ENCODE peak calls at places on chromosome 20, in ten cellular contexts. V is upper lobe of right lung, C is WERI-Rb-1, K is mesenchymal stem cell, H is heart left ventricle, Z is neural progenitor cell, Y is A549, O is sigmoid colon, A is uterus, P is astrocyte. E is an unnamed sample.

GRCh38 chr20:43843096-43843964 is 71.3 kb upstream of the TOX2 start:
- DNase-seq in O (peak), P (peak), K (peak), Z (no peak), V (no peak), C (no peak), A (no peak), Y (peak), H (no peak), E (no peak)

GRCh38 chr20:22807646-22808045 is 223.3 kb upstream of the FOXA2 start:
- DNase-seq in K (no peak), H (no peak), V (no peak), Y (peak), C (no peak), Z (no peak), A (no peak), P (no peak), O (no peak), E (no peak)

GRCh38 chr20:23147647-23147963 is 61.5 kb upstream of the CD93 start:
- DNase-seq in P (no peak), Z (no peak), O (no peak), A (no peak), Y (no peak), V (no peak), K (no peak), C (no peak), H (no peak), E (no peak)

GRCh38 chr20:57896017-57896416 is 186.2 kb upstream of the PMEPA1 start:
- DNase-seq in H (no peak), A (no peak), C (no peak), O (peak), Y (no peak), P (no peak), V (no peak), Z (no peak), K (no peak), E (no peak)

GRCh38 chr20:11204926-11205768 is 531.3 kb upstream of the JAG1 start:
- DNase-seq in O (peak), V (no peak), Z (peak), A (peak), P (peak), K (peak), H (peak), Y (peak), C (peak), E (peak)

GRCh38 chr20:37325206-37325605 is 20.7 kb upstream of the SRC start:
- DNase-seq in C (no peak), A (no peak), K (no peak), H (no peak), O (no peak), P (no peak), V (no peak), Y (no peak), Z (no peak), E (no peak)

GRCh38 chr20:54340667-54341081 is 132.8 kb downstream of the PFDN4 start:
- DNase-seq in O (no peak), C (no peak), P (peak), K (no peak), Z (no peak), V (no peak), Y (no peak), A (no peak), H (no peak), E (no peak)

GRCh38 chr20:19328676-19329075 is 116.2 kb downstream of the SLC24A3 start:
- DNase-seq in K (no peak), Y (no peak), V (no peak), Z (no peak), H (no peak), O (no peak), C (no peak), P (no peak), A (no peak), E (no peak)

GRCh38 chr20:36861875-36862801 is 13.8 kb upstream of the TLDC2 start:
- DNase-seq in K (peak), H (peak), O (peak), A (peak), Z (peak), Y (peak), V (peak), P (peak), C (peak), E (peak)

GRCh38 chr20:63879264-63879663 is 14.2 kb downstream of the TPD52L2 start:
- DNase-seq in Y (no peak), P (no peak), V (no peak), Z (no peak), A (no peak), K (no peak), H (no peak), O (no peak), C (no peak), E (no peak)

GRCh38 chr20:10474606-10475184 is 39.6 kb downstream of the SLX4IP start:
- DNase-seq in O (peak), Z (no peak), P (no peak), A (no peak), V (no peak), C (no peak), Y (no peak), H (peak), K (no peak), E (no peak)

GRCh38 chr20:37245671-37246237 is 15.9 kb downstream of the GHRH start:
- DNase-seq in Z (peak), V (no peak), O (no peak), H (no peak), P (no peak), Y (no peak), A (no peak), C (no peak), K (no peak), E (no peak)

GRCh38 chr20:62860924-62861691 is 514 bp downstream of the TCFL5 start:
- DNase-seq in V (peak), C (no peak), A (peak), Z (peak), Y (peak), K (peak), P (no peak), O (no peak), H (no peak), E (peak)

GRCh38 chr20:20450461-20451027 is 82.6 kb downstream of the INSM1 start:
- DNase-seq in A (no peak), K (no peak), Z (no peak), O (no peak), C (no peak), V (no peak), P (peak), H (peak), Y (no peak), E (no peak)

GRCh38 chr20:20664795-20665194 is 47.6 kb downstream of the RALGAPA2 start:
- DNase-seq in V (no peak), H (no peak), C (peak), P (no peak), Y (peak), A (no peak), O (no peak), K (peak), Z (peak), E (peak)

GRCh38 chr20:33443006-33443511 is 504 bp downstream of the SNTA1 start:
- DNase-seq in H (peak), V (peak), Z (no peak), O (peak), P (no peak), A (peak), Y (no peak), C (no peak), K (peak), E (peak)

GRCh38 chr20:57779401-57780003 is 69.7 kb upstream of the PMEPA1 start:
- DNase-seq in P (no peak), C (no peak), A (no peak), Y (peak), H (no peak), V (peak), Z (no peak), O (peak), K (no peak), E (peak)

GRCh38 chr20:2771631-2772080 is 28.8 kb downstream of the CPXM1 start:
- DNase-seq in K (no peak), A (no peak), C (no peak), Z (no peak), Y (no peak), P (no peak), H (no peak), O (no peak), V (no peak), E (no peak)

GRCh38 chr20:11935754-11936551 is 18.3 kb downstream of the BTBD3 start:
- DNase-seq in Z (no peak), K (no peak), V (no peak), A (no peak), P (no peak), O (no peak), H (no peak), Y (no peak), C (no peak), E (no peak)

GRCh38 chr20:24784607-24785006 is 164.5 kb upstream of the CST7 start:
- DNase-seq in K (no peak), V (peak), H (no peak), O (no peak), P (no peak), Y (no peak), C (no peak), A (no peak), Z (no peak), E (no peak)

GRCh38 chr20:10982692-10983091 is 308.9 kb upstream of the JAG1 start:
- DNase-seq in C (no peak), Z (no peak), H (peak), A (peak), Y (peak), V (no peak), P (peak), K (peak), O (peak), E (peak)

GRCh38 chr20:2816583-2817340 is 598 bp downstream of the TMEM239 start:
- DNase-seq in A (no peak), Z (peak), K (no peak), O (no peak), C (no peak), P (no peak), Y (no peak), V (peak), H (no peak), E (no peak)

GRCh38 chr20:11118802-11119380 is 445.1 kb upstream of the JAG1 start:
- DNase-seq in C (no peak), V (no peak), A (no peak), K (no peak), O (no peak), P (peak), H (no peak), Y (no peak), Z (no peak), E (no peak)

GRCh38 chr20:62104791-62105345 is 17.4 kb upstream of the LSM14B start:
- DNase-seq in P (no peak), H (no peak), Y (no peak), C (no peak), A (peak), V (no peak), K (no peak), O (no peak), Z (no peak), E (peak)

GRCh38 chr20:25088267-25088666 is 6.3 kb upstream of the VSX1 start:
- DNase-seq in O (no peak), Y (no peak), Z (no peak), A (no peak), V (no peak), C (no peak), P (no peak), K (no peak), H (no peak), E (no peak)

GRCh38 chr20:17636523-17637412 is 45.3 kb downstream of the RRBP1 start:
- DNase-seq in O (no peak), A (no peak), Z (peak), P (no peak), Y (no peak), V (no peak), C (peak), H (no peak), K (no peak), E (no peak)

GRCh38 chr20:11451793-11452291 is 465.9 kb upstream of the BTBD3 start:
- DNase-seq in O (peak), Z (peak), C (peak), H (no peak), K (no peak), A (peak), P (peak), Y (no peak), V (no peak), E (peak)

GRCh38 chr20:58267389-58268215 is 39.1 kb upstream of the ANKRD60 start:
- DNase-seq in O (no peak), K (no peak), P (no peak), A (no peak), C (no peak), Y (no peak), H (no peak), V (no peak), Z (no peak), E (no peak)

GRCh38 chr20:56247954-56248782 is at the start of gene MC3R:
- DNase-seq in H (no peak), P (peak), A (no peak), K (no peak), Y (peak), C (peak), Z (peak), O (no peak), V (peak), E (peak)

GRCh38 chr20:5171074-5171789 is 44.4 kb downstream of the CDS2 start:
- DNase-seq in V (no peak), P (no peak), K (peak), O (no peak), C (no peak), A (peak), Z (peak), H (peak), Y (no peak), E (no peak)
- H3K27ac ChIP-seq in V (no peak), P (no peak), K (no peak), O (no peak), C (no peak), A (peak), Z (peak), H (peak), Y (no peak), E (no peak)

GRCh38 chr20:40443731-40444130 is 245.3 kb downstream of the MAFB start:
- DNase-seq in Z (no peak), O (no peak), H (no peak), K (peak), P (no peak), A (no peak), C (no peak), V (no peak), Y (no peak), E (no peak)

GRCh38 chr20:40449974-40450616 is 238.9 kb downstream of the MAFB start:
- DNase-seq in P (no peak), H (no peak), V (no peak), Y (no peak), Z (no peak), O (no peak), C (no peak), A (no peak), K (no peak), E (no peak)

GRCh38 chr20:40446868-40447267 is 242.2 kb downstream of the MAFB start:
- DNase-seq in C (no peak), O (no peak), H (no peak), Y (no peak), K (no peak), P (no peak), A (no peak), Z (no peak), V (no peak), E (no peak)

GRCh38 chr20:40452758-40453157 is 236.3 kb downstream of the MAFB start:
- DNase-seq in A (no peak), H (no peak), C (no peak), Y (no peak), V (no peak), P (no peak), Z (no peak), O (no peak), K (no peak), E (no peak)

DNA sequence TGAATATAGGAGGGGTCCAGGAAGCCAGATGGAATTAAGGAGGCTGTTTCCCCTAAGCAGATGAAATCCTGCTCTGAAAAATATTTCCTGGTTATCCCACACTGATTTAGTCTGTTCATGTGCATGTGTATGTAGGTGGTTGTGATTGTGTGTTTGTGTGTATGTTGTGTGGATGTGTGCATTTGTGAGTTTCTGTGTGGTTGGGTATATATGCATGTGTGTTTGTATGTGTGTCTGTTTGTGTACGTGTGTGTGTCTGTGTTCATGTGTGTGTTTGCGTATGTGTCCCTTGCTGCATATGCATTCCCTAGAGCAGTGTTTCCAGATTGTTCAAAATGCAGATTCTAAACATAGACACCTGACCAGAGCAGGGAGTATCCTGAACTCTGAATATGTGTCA is 239.9 kb downstream of the MAFB start:
- DNase-seq in A (no peak), Y (no peak), C (no peak), K (no peak), H (no peak), V (no peak), Z (no peak), O (no peak), P (no peak), E (no peak)
- H3K27ac ChIP-seq in A (no peak), Y (no peak), C (no peak), K (no peak), H (no peak), V (no peak), Z (no peak), O (no peak), P (no peak), E (no peak)

GRCh38 chr20:34535301-34535840 is 19.1 kb downstream of the DYNLRB1 start:
- DNase-seq in O (peak), Z (no peak), P (no peak), A (no peak), K (no peak), Y (no peak), H (no peak), V (no peak), C (no peak), E (no peak)

GRCh38 chr20:34534391-34535165 is 18.4 kb downstream of the DYNLRB1 start:
- DNase-seq in K (no peak), A (no peak), Y (no peak), V (peak), H (no peak), Z (no peak), P (no peak), C (no peak), O (peak), E (no peak)

GRCh38 chr20:34537651-34538050 is 20.9 kb upstream of the MAP1LC3A start:
- DNase-seq in H (no peak), C (no peak), Z (no peak), P (no peak), A (no peak), O (peak), Y (no peak), V (no peak), K (no peak), E (no peak)

GRCh38 chr20:34538671-34539123 is 19.8 kb upstream of the MAP1LC3A start:
- DNase-seq in A (peak), V (peak), O (peak), K (peak), H (no peak), Z (peak), Y (peak), P (no peak), C (peak), E (peak)

DNA sequence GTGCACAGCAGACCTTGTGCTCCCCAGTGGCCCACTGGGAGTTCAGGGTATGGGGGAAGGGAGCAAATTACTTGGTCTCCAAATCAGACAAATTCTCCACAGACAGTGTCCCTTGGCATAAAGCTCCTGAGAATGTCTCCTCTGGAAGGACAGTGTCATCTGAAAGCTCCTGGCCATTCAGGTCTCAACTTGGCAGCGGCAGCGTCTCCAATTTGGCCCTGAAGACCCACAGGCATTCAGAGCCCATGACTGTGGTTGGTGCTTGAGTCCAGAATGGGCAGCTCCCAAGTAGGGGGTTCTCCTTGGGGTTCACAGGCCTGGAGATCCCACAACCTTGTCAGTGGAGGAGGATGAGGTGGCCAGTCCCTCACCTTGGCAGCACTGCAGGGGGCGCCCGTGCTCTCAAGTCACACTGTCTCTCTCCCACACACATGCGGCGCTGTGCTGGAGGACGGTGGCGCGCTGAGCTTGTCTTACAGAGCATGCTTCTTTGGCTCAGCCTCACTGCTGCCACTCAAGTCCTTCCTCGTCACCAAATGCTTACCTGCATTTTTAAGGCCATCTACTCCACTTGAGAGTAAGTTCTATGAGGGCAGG is 20.7 kb downstream of the DYNLRB1 start:
- DNase-seq in H (no peak), P (no peak), V (no peak), A (peak), Z (peak), O (peak), K (peak), Y (peak), C (peak), E (no peak)
- H3K27ac ChIP-seq in H (no peak), P (no peak), V (no peak), A (no peak), Z (no peak), O (no peak), K (no peak), Y (no peak), C (no peak), E (no peak)

GRCh38 chr20:50642288-50642803 is 49.0 kb downstream of the RIPOR3 start:
- DNase-seq in A (no peak), V (no peak), Y (peak), C (peak), K (peak), O (no peak), H (no peak), Z (peak), P (no peak), E (no peak)
- H3K27ac ChIP-seq in A (peak), V (no peak), Y (peak), C (peak), K (no peak), O (no peak), H (peak), Z (peak), P (no peak), E (peak)